ENCODE peak calls at places on chromosomes 3 and 15, in six cellular contexts. M is tibial artery, G is A549, J is right lobe of liver, K is PC-3, N is ovary. P is an unnamed sample.

GRCh38 chr15:70855764-70856163 is 1.8 kb upstream of the LARP6 start:
- DNase-seq in G (no peak), M (no peak), J (no peak), N (no peak), K (no peak), P (no peak)

GRCh38 chr3:12286504-12286903 is 2.4 kb upstream of the PPARG start:
- DNase-seq in K (no peak), J (no peak), G (no peak), N (peak; percentile 21), M (no peak), P (no peak)

GRCh38 chr15:91224750-91225380 is 124.8 kb downstream of the SV2B start:
- DNase-seq in K (peak; percentile 66), M (no peak), N (no peak), J (no peak), G (peak; percentile 80), P (no peak)

GRCh38 chr3:146559388-146559787 is 15.0 kb upstream of the PLSCR1 start:
- DNase-seq in J (no peak), K (no peak), N (no peak), M (no peak), G (no peak), P (no peak)

GRCh38 chr15:31843426-31844055 is 186.8 kb upstream of the CHRNA7 start:
- DNase-seq in G (no peak), M (no peak), J (no peak), K (no peak), N (no peak), P (no peak)

GRCh38 chr3:187340572-187340971 is 27.6 kb upstream of the RTP4 start:
- DNase-seq in M (no peak), G (no peak), K (no peak), N (no peak), J (no peak), P (no peak)

GRCh38 chr3:32334675-32335074 is 57.0 kb upstream of the CMTM7 start:
- DNase-seq in M (no peak), J (no peak), N (no peak), G (no peak), K (peak; percentile 34), P (no peak)

GRCh38 chr3:11578169-11578568 is 65.5 kb downstream of the VGLL4 start:
- DNase-seq in G (no peak), N (peak; percentile 7), M (no peak), J (no peak), K (no peak), P (no peak)

GRCh38 chr15:83327041-83327440 is 42.6 kb upstream of the BNC1 start:
- DNase-seq in M (no peak), K (no peak), J (no peak), N (no peak), G (no peak), P (no peak)

GRCh38 chr3:132783152-132783551 is 60.9 kb upstream of the NPHP3 start:
- DNase-seq in K (peak; percentile 4), M (no peak), J (no peak), N (no peak), G (no peak), P (no peak)

GRCh38 chr3:125163739-125164601 is 48.6 kb downstream of the SLC12A8 start:
- DNase-seq in M (no peak), N (no peak), G (no peak), J (no peak), K (peak; percentile 3), P (peak; percentile 75)

GRCh38 chr15:48332642-48333034 is 1.4 kb downstream of the DUT start:
- DNase-seq in G (no peak), J (no peak), N (no peak), M (no peak), K (no peak), P (no peak)

GRCh38 chr3:194350726-194351071 is 429 bp downstream of the CPN2 start:
- DNase-seq in M (no peak), N (no peak), G (no peak), K (no peak), J (no peak), P (no peak)

GRCh38 chr3:156751461-156752025 is 74.6 kb upstream of the LEKR1 start:
- DNase-seq in M (peak; percentile 52), N (no peak), J (no peak), G (no peak), K (no peak), P (no peak)

GRCh38 chr3:86895202-86895601 is 95.7 kb downstream of the VGLL3 start:
- DNase-seq in G (no peak), J (no peak), M (no peak), K (no peak), N (no peak), P (no peak)

GRCh38 chr15:45314960-45315359 is 62.9 kb downstream of the SLC28A2 start:
- DNase-seq in M (no peak), J (no peak), K (peak; percentile 65), G (no peak), N (no peak), P (no peak)

GRCh38 chr3:195259146-195259563 is 11.8 kb downstream of the XXYLT1 start:
- DNase-seq in G (peak; percentile 9), K (peak; percentile 30), N (no peak), J (peak; percentile 51), M (no peak), P (no peak)

GRCh38 chr15:48954538-48954937 is 9.2 kb downstream of the SHC4 start:
- DNase-seq in N (no peak), J (no peak), K (peak; percentile 20), G (no peak), M (no peak), P (no peak)

GRCh38 chr3:194504146-194504545 is 17.3 kb upstream of the ATP13A3 start:
- DNase-seq in M (no peak), K (no peak), J (no peak), G (no peak), N (no peak), P (no peak)

GRCh38 chr3:72657666-72658065 is 190.6 kb downstream of the SHQ1 start:
- DNase-seq in K (peak; percentile 19), N (no peak), J (no peak), M (no peak), G (no peak), P (no peak)

GRCh38 chr3:59502806-59503205 is 453.0 kb upstream of the CFAP20DC start:
- DNase-seq in M (no peak), J (no peak), N (no peak), G (no peak), K (peak; percentile 78), P (no peak)

GRCh38 chr3:108485146-108485545 is 25.2 kb downstream of the MYH15 start:
- DNase-seq in M (no peak), J (no peak), K (no peak), N (no peak), G (no peak), P (no peak)

GRCh38 chr15:39242345-39242744 is 338.5 kb upstream of the THBS1 start:
- DNase-seq in G (no peak), J (no peak), K (peak; percentile 83), M (peak; percentile 22), N (no peak), P (no peak)

GRCh38 chr3:174285242-174285641 is 573.9 kb upstream of the NAALADL2 start:
- DNase-seq in J (no peak), G (no peak), K (no peak), N (no peak), M (no peak), P (no peak)

DNA sequence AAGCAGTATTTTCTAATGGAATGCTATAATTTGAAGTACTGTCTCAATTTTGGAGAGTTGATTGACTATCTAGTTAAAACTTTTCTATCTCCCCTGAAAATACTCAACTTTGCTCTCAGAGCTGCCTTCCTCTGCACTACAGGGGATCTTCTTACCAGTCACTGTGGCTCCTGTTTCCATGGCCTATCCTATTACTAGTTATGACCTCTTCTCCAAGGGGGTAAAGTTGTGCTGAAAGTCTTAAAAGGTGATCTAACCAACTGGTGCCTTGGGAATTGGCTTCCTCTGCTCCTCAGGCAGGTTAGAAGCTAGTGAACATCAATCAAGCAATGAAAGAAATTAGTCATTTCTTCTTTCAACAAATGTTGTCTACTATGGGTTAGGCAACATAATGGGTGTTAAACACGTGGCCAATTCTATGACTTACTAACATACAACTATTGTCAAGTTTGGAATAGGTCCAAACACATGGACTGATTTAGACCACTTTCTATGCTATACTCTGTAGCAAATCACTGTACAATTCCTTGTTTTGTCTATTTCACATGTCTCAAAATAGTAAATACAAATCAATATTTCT is 571.4 kb upstream of the NAALADL2 start:
- DNase-seq in J (no peak), M (no peak), G (no peak), N (no peak), K (no peak), P (no peak)
- TF ChIP-seq CTCF in J (no peak), M (no peak), G (no peak), N (no peak), K (no peak), P (no peak)

GRCh38 chr3:133943639-133944131 is 48.0 kb upstream of the RAB6B start:
- DNase-seq in K (peak; percentile 88), M (peak; percentile 21), N (no peak), J (no peak), G (peak; percentile 46), P (peak; percentile 64)
- H3K4me3 ChIP-seq in K (no peak overlapping the region), M (no peak overlapping the region), N (no peak overlapping the region), J (no peak overlapping the region), G (no peak overlapping the region), P (no peak overlapping the region)

GRCh38 chr15:68877626-68878025 is 52.7 kb upstream of the SPESP1 start:
- DNase-seq in K (no peak), N (no peak), J (no peak), G (no peak), M (no peak), P (no peak)
- H3K27ac ChIP-seq in K (no peak overlapping the region), N (no peak overlapping the region), J (no peak overlapping the region), G (no peak overlapping the region), M (no peak overlapping the region), P (no peak overlapping the region)

GRCh38 chr3:40453933-40454332 is 3.2 kb upstream of the RPL14 start:
- DNase-seq in J (no peak), M (no peak), N (no peak), K (no peak), G (no peak), P (no peak)

GRCh38 chr3:40452057-40452456 is 5.1 kb upstream of the RPL14 start:
- DNase-seq in M (no peak), K (no peak), N (no peak), J (no peak), G (no peak), P (no peak)

GRCh38 chr3:40452562-40452875 is 4.6 kb upstream of the RPL14 start:
- DNase-seq in G (no peak), N (no peak), J (no peak), M (no peak), K (no peak), P (no peak)

GRCh38 chr3:40451551-40451950 is 5.6 kb upstream of the RPL14 start:
- DNase-seq in N (no peak), G (no peak), J (no peak), M (no peak), K (peak; percentile 70), P (no peak)

DNA sequence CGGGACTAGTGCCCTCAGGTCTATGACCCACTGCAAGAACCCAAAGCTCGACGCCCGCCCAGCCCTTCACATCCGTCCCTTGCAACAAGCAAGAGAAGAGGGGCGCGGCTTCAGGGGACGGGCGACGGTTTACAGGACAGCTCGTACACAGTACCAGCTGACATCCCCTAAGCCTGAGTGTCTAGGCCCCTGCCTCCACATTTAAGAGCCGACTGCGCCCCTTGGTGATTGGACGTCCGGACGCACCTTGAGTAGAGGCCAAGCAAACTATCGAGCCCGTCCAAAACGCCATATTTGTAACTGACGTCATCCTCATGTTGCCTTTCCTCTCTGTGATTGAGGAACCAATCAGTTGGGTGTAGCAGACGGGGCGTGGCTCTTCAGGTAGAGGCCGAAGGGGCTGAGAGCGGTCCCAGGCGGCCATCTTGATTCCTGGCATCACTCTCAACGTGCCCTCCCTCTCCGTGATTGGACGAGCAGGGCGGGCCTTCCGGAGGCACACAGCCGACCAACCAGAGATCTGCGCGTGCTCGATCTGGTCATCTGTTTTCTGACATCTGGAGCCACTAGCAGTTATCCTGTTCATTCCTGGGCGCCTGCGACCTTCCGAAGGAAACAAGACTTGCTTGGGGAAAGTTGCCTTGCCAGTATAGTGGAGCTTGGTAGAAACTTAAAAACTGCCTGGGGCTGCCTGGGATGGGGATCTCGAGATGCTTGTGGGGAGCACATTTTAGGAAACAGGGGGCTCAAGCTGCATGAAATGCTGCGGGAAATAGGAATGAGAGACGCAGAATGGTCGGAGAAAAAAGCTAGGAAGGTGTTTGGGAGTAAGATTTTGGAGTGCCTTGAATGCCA is 4.0 kb upstream of the RPL14 start:
- DNase-seq in K (peak; percentile 99), J (peak; percentile 99), M (peak; percentile 99), N (peak; percentile 96), G (peak; percentile 92), P (peak; percentile 99)
- TF ChIP-seq CTCF in K (no peak), J (no peak), M (no peak), N (no peak), G (no peak), P (no peak)

P was measured in upper lobe of right lung.